ENCODE peak calls at places on chromosome 20, in eight cellular contexts. One of them, this sample, is unnamed.

GRCh38 chr20:51412333-51412761 is 130.2 kb downstream of the NFATC2 start:
- DNase-seq in activated gamma-delta T cell treated with Interleukin-2 at 50 U/mL for 16 hours: no peak
- DNase-seq in ureter: no peak
- DNase-seq in hypothalamus: peak; percentile 37
- DNase-seq in NCI-H1417: no peak
- DNase-seq in retina: peak; percentile 24
- DNase-seq in A549: no peak
- DNase-seq in fibroblast of pulmonary artery: peak; percentile 36
- DNase-seq in this sample: no peak

GRCh38 chr20:2118783-2119182 is 17.2 kb downstream of the STK35 start:
- DNase-seq in activated gamma-delta T cell treated with Interleukin-2 at 50 U/mL for 16 hours: no peak
- DNase-seq in ureter: no peak
- DNase-seq in hypothalamus: no peak
- DNase-seq in NCI-H1417: no peak
- DNase-seq in retina: no peak
- DNase-seq in A549: no peak
- DNase-seq in fibroblast of pulmonary artery: peak; percentile 14
- DNase-seq in this sample: no peak

GRCh38 chr20:58740356-58741308 is 48.0 kb downstream of the NPEPL1 start:
- DNase-seq in activated gamma-delta T cell treated with Interleukin-2 at 50 U/mL for 16 hours: no peak
- DNase-seq in ureter: no peak
- DNase-seq in hypothalamus: no peak
- DNase-seq in NCI-H1417: no peak
- DNase-seq in retina: no peak
- DNase-seq in A549: no peak
- DNase-seq in fibroblast of pulmonary artery: no peak
- DNase-seq in this sample: no peak

GRCh38 chr20:41245086-41245707 is 72.3 kb downstream of the ZHX3 start:
- DNase-seq in activated gamma-delta T cell treated with Interleukin-2 at 50 U/mL for 16 hours: no peak
- DNase-seq in ureter: no peak
- DNase-seq in hypothalamus: no peak
- DNase-seq in NCI-H1417: peak; percentile 27
- DNase-seq in retina: peak; percentile 59
- DNase-seq in A549: no peak
- DNase-seq in fibroblast of pulmonary artery: peak; percentile 53
- DNase-seq in this sample: no peak

GRCh38 chr20:64145458-64146300 is 18.6 kb upstream of the MYT1 start:
- DNase-seq in activated gamma-delta T cell treated with Interleukin-2 at 50 U/mL for 16 hours: no peak
- DNase-seq in ureter: no peak
- DNase-seq in hypothalamus: no peak
- DNase-seq in NCI-H1417: no peak
- DNase-seq in retina: no peak
- DNase-seq in A549: no peak
- DNase-seq in fibroblast of pulmonary artery: no peak
- DNase-seq in this sample: peak; percentile 19

GRCh38 chr20:58971429-58971828 is 9.6 kb upstream of the NELFCD start:
- DNase-seq in activated gamma-delta T cell treated with Interleukin-2 at 50 U/mL for 16 hours: no peak
- DNase-seq in ureter: no peak
- DNase-seq in hypothalamus: no peak
- DNase-seq in NCI-H1417: no peak
- DNase-seq in retina: no peak
- DNase-seq in A549: no peak
- DNase-seq in fibroblast of pulmonary artery: no peak
- DNase-seq in this sample: no peak

GRCh38 chr20:29300579-29301551 is 1956.6 kb upstream of the DEFB115 start:
- DNase-seq in activated gamma-delta T cell treated with Interleukin-2 at 50 U/mL for 16 hours: no peak
- DNase-seq in ureter: no peak
- DNase-seq in hypothalamus: no peak
- DNase-seq in NCI-H1417: no peak
- DNase-seq in retina: no peak
- DNase-seq in A549: no peak
- DNase-seq in fibroblast of pulmonary artery: no peak
- DNase-seq in this sample: no peak

GRCh38 chr20:13821876-13822275 is 37.0 kb downstream of the NDUFAF5 start:
- DNase-seq in activated gamma-delta T cell treated with Interleukin-2 at 50 U/mL for 16 hours: no peak
- DNase-seq in ureter: no peak
- DNase-seq in hypothalamus: no peak
- DNase-seq in NCI-H1417: no peak
- DNase-seq in retina: no peak
- DNase-seq in A549: no peak
- DNase-seq in fibroblast of pulmonary artery: no peak
- DNase-seq in this sample: no peak

GRCh38 chr20:10673176-10673830 is 496 bp downstream of the JAG1 start:
- DNase-seq in activated gamma-delta T cell treated with Interleukin-2 at 50 U/mL for 16 hours: no peak
- DNase-seq in ureter: no peak
- DNase-seq in hypothalamus: peak; percentile 68
- DNase-seq in NCI-H1417: peak; percentile 87
- DNase-seq in retina: no peak
- DNase-seq in A549: no peak
- DNase-seq in fibroblast of pulmonary artery: no peak
- DNase-seq in this sample: no peak

GRCh38 chr20:38252292-38253288 is 7.9 kb downstream of the KIAA1755 start:
- DNase-seq in activated gamma-delta T cell treated with Interleukin-2 at 50 U/mL for 16 hours: no peak
- DNase-seq in ureter: no peak
- DNase-seq in hypothalamus: peak; percentile 60
- DNase-seq in NCI-H1417: no peak
- DNase-seq in retina: no peak
- DNase-seq in A549: no peak
- DNase-seq in fibroblast of pulmonary artery: no peak
- DNase-seq in this sample: no peak

GRCh38 chr20:62425281-62426058 is 1.9 kb downstream of the RBBP8NL start:
- DNase-seq in activated gamma-delta T cell treated with Interleukin-2 at 50 U/mL for 16 hours: no peak
- DNase-seq in ureter: no peak
- DNase-seq in hypothalamus: no peak
- DNase-seq in NCI-H1417: no peak
- DNase-seq in retina: no peak
- DNase-seq in A549: no peak
- DNase-seq in fibroblast of pulmonary artery: no peak
- DNase-seq in this sample: no peak

GRCh38 chr20:63911171-63911570 is 16.2 kb downstream of the DNAJC5 start:
- DNase-seq in activated gamma-delta T cell treated with Interleukin-2 at 50 U/mL for 16 hours: no peak
- DNase-seq in ureter: peak; percentile 80
- DNase-seq in hypothalamus: peak; percentile 69
- DNase-seq in NCI-H1417: no peak
- DNase-seq in retina: no peak
- DNase-seq in A549: no peak
- DNase-seq in fibroblast of pulmonary artery: peak; percentile 14
- DNase-seq in this sample: peak; percentile 12

GRCh38 chr20:62900692-62901584 is 25.4 kb downstream of the DIDO1 start:
- DNase-seq in activated gamma-delta T cell treated with Interleukin-2 at 50 U/mL for 16 hours: no peak
- DNase-seq in ureter: no peak
- DNase-seq in hypothalamus: no peak
- DNase-seq in NCI-H1417: peak; percentile 64
- DNase-seq in retina: no peak
- DNase-seq in A549: peak; percentile 57
- DNase-seq in fibroblast of pulmonary artery: peak; percentile 10
- DNase-seq in this sample: no peak

GRCh38 chr20:16352321-16352720 is 220.9 kb downstream of the KIF16B start:
- DNase-seq in activated gamma-delta T cell treated with Interleukin-2 at 50 U/mL for 16 hours: no peak
- DNase-seq in ureter: no peak
- DNase-seq in hypothalamus: no peak
- DNase-seq in NCI-H1417: no peak
- DNase-seq in retina: no peak
- DNase-seq in A549: no peak
- DNase-seq in fibroblast of pulmonary artery: no peak
- DNase-seq in this sample: no peak

GRCh38 chr20:5180933-5181332 is 54.1 kb downstream of the CDS2 start:
- DNase-seq in activated gamma-delta T cell treated with Interleukin-2 at 50 U/mL for 16 hours: no peak
- DNase-seq in ureter: peak; percentile 19
- DNase-seq in hypothalamus: no peak
- DNase-seq in NCI-H1417: no peak
- DNase-seq in retina: no peak
- DNase-seq in A549: no peak
- DNase-seq in fibroblast of pulmonary artery: no peak
- DNase-seq in this sample: no peak

GRCh38 chr20:62809530-62810428 is 5.1 kb downstream of the OGFR start:
- DNase-seq in activated gamma-delta T cell treated with Interleukin-2 at 50 U/mL for 16 hours: no peak
- DNase-seq in ureter: no peak
- DNase-seq in hypothalamus: no peak
- DNase-seq in NCI-H1417: no peak
- DNase-seq in retina: no peak
- DNase-seq in A549: no peak
- DNase-seq in fibroblast of pulmonary artery: no peak
- DNase-seq in this sample: no peak

GRCh38 chr20:63635431-63636141 is 8.7 kb upstream of the GMEB2 start:
- DNase-seq in activated gamma-delta T cell treated with Interleukin-2 at 50 U/mL for 16 hours: peak; percentile 81
- DNase-seq in ureter: no peak
- DNase-seq in hypothalamus: peak; percentile 11
- DNase-seq in NCI-H1417: no peak
- DNase-seq in retina: no peak
- DNase-seq in A549: no peak
- DNase-seq in fibroblast of pulmonary artery: no peak
- DNase-seq in this sample: no peak

GRCh38 chr20:38609828-38610227 is 8.2 kb downstream of the ARHGAP40 start:
- DNase-seq in activated gamma-delta T cell treated with Interleukin-2 at 50 U/mL for 16 hours: no peak
- DNase-seq in ureter: no peak
- DNase-seq in hypothalamus: no peak
- DNase-seq in NCI-H1417: peak; percentile 15
- DNase-seq in retina: peak; percentile 28
- DNase-seq in A549: no peak
- DNase-seq in fibroblast of pulmonary artery: no peak
- DNase-seq in this sample: no peak

GRCh38 chr20:2390971-2391675 is 10.4 kb downstream of the TGM6 start:
- DNase-seq in activated gamma-delta T cell treated with Interleukin-2 at 50 U/mL for 16 hours: no peak
- DNase-seq in ureter: no peak
- DNase-seq in hypothalamus: no peak
- DNase-seq in NCI-H1417: no peak
- DNase-seq in retina: no peak
- DNase-seq in A549: no peak
- DNase-seq in fibroblast of pulmonary artery: no peak
- DNase-seq in this sample: no peak

GRCh38 chr20:53983401-53983800 is 87.0 kb downstream of the BCAS1 start:
- DNase-seq in activated gamma-delta T cell treated with Interleukin-2 at 50 U/mL for 16 hours: no peak
- DNase-seq in ureter: no peak
- DNase-seq in hypothalamus: no peak
- DNase-seq in NCI-H1417: no peak
- DNase-seq in retina: no peak
- DNase-seq in A549: no peak
- DNase-seq in fibroblast of pulmonary artery: no peak
- DNase-seq in this sample: no peak

GRCh38 chr20:63056236-63057132 is 49.7 kb upstream of the BHLHE23 start:
- DNase-seq in activated gamma-delta T cell treated with Interleukin-2 at 50 U/mL for 16 hours: peak; percentile 15
- DNase-seq in ureter: no peak
- DNase-seq in hypothalamus: peak; percentile 11
- DNase-seq in NCI-H1417: peak; percentile 74
- DNase-seq in retina: peak; percentile 91
- DNase-seq in A549: no peak
- DNase-seq in fibroblast of pulmonary artery: peak; percentile 39
- DNase-seq in this sample: no peak

GRCh38 chr20:362271-363254 is 15.7 kb downstream of the NRSN2 start:
- DNase-seq in activated gamma-delta T cell treated with Interleukin-2 at 50 U/mL for 16 hours: no peak
- DNase-seq in ureter: peak; percentile 92
- DNase-seq in hypothalamus: peak; percentile 62
- DNase-seq in NCI-H1417: peak; percentile 12
- DNase-seq in retina: no peak
- DNase-seq in A549: peak; percentile 94
- DNase-seq in fibroblast of pulmonary artery: peak; percentile 95
- DNase-seq in this sample: peak; percentile 95

GRCh38 chr20:63947638-63948456 is 8.4 kb downstream of the UCKL1 start:
- DNase-seq in activated gamma-delta T cell treated with Interleukin-2 at 50 U/mL for 16 hours: no peak
- DNase-seq in ureter: peak; percentile 55
- DNase-seq in hypothalamus: peak; percentile 39
- DNase-seq in NCI-H1417: peak; percentile 86
- DNase-seq in retina: peak; percentile 37
- DNase-seq in A549: no peak
- DNase-seq in fibroblast of pulmonary artery: no peak
- DNase-seq in this sample: no peak

GRCh38 chr20:38610521-38610920 is 8.9 kb downstream of the ARHGAP40 start:
- DNase-seq in activated gamma-delta T cell treated with Interleukin-2 at 50 U/mL for 16 hours: no peak
- DNase-seq in ureter: no peak
- DNase-seq in hypothalamus: no peak
- DNase-seq in NCI-H1417: no peak
- DNase-seq in retina: no peak
- DNase-seq in A549: no peak
- DNase-seq in fibroblast of pulmonary artery: peak; percentile 14
- DNase-seq in this sample: no peak

GRCh38 chr20:49846206-49846807 is 33.7 kb downstream of the SLC9A8 start:
- DNase-seq in activated gamma-delta T cell treated with Interleukin-2 at 50 U/mL for 16 hours: peak; percentile 51
- DNase-seq in ureter: no peak
- DNase-seq in hypothalamus: no peak
- DNase-seq in NCI-H1417: peak; percentile 18
- DNase-seq in retina: peak; percentile 38
- DNase-seq in A549: peak; percentile 47
- DNase-seq in fibroblast of pulmonary artery: peak; percentile 78
- DNase-seq in this sample: peak; percentile 16

GRCh38 chr20:4613718-4614620 is 107.7 kb upstream of the PRND start:
- DNase-seq in activated gamma-delta T cell treated with Interleukin-2 at 50 U/mL for 16 hours: peak; percentile 73
- DNase-seq in ureter: peak; percentile 60
- DNase-seq in hypothalamus: peak; percentile 78
- DNase-seq in NCI-H1417: peak; percentile 82
- DNase-seq in retina: no peak
- DNase-seq in A549: peak; percentile 60
- DNase-seq in fibroblast of pulmonary artery: peak; percentile 65
- DNase-seq in this sample: peak; percentile 54

GRCh38 chr20:32031007-32031958 is 20.8 kb upstream of the HCK start:
- DNase-seq in activated gamma-delta T cell treated with Interleukin-2 at 50 U/mL for 16 hours: peak; percentile 42
- DNase-seq in ureter: peak; percentile 80
- DNase-seq in hypothalamus: peak; percentile 35
- DNase-seq in NCI-H1417: peak; percentile 59
- DNase-seq in retina: peak; percentile 88
- DNase-seq in A549: peak; percentile 86
- DNase-seq in fibroblast of pulmonary artery: peak; percentile 86
- DNase-seq in this sample: peak; percentile 84

GRCh38 chr20:4550740-4551139 is 171.0 kb upstream of the PRND start:
- DNase-seq in activated gamma-delta T cell treated with Interleukin-2 at 50 U/mL for 16 hours: no peak
- DNase-seq in ureter: no peak
- DNase-seq in hypothalamus: no peak
- DNase-seq in NCI-H1417: no peak
- DNase-seq in retina: no peak
- DNase-seq in A549: no peak
- DNase-seq in fibroblast of pulmonary artery: peak; percentile 13
- DNase-seq in this sample: no peak

GRCh38 chr20:56328861-56329260 is 29.9 kb upstream of the FAM210B start:
- DNase-seq in activated gamma-delta T cell treated with Interleukin-2 at 50 U/mL for 16 hours: no peak
- DNase-seq in ureter: no peak
- DNase-seq in hypothalamus: peak; percentile 4
- DNase-seq in NCI-H1417: no peak
- DNase-seq in retina: no peak
- DNase-seq in A549: no peak
- DNase-seq in fibroblast of pulmonary artery: peak; percentile 20
- DNase-seq in this sample: no peak

GRCh38 chr20:21719592-21720214 is 14.2 kb downstream of the PAX1 start:
- DNase-seq in activated gamma-delta T cell treated with Interleukin-2 at 50 U/mL for 16 hours: peak; percentile 12
- DNase-seq in ureter: peak; percentile 72
- DNase-seq in hypothalamus: peak; percentile 1
- DNase-seq in NCI-H1417: peak; percentile 44
- DNase-seq in retina: peak; percentile 63
- DNase-seq in A549: peak; percentile 65
- DNase-seq in fibroblast of pulmonary artery: peak; percentile 71
- DNase-seq in this sample: peak; percentile 35

GRCh38 chr20:47489448-47489872 is 12.2 kb upstream of the NCOA3 start:
- DNase-seq in activated gamma-delta T cell treated with Interleukin-2 at 50 U/mL for 16 hours: peak; percentile 22
- DNase-seq in ureter: no peak
- DNase-seq in hypothalamus: no peak
- DNase-seq in NCI-H1417: no peak
- DNase-seq in retina: no peak
- DNase-seq in A549: no peak
- DNase-seq in fibroblast of pulmonary artery: no peak
- DNase-seq in this sample: no peak

GRCh38 chr20:2890743-2891142 is 17.5 kb downstream of the PTPRA start:
- DNase-seq in activated gamma-delta T cell treated with Interleukin-2 at 50 U/mL for 16 hours: no peak
- DNase-seq in ureter: no peak
- DNase-seq in hypothalamus: no peak
- DNase-seq in NCI-H1417: no peak
- DNase-seq in retina: no peak
- DNase-seq in A549: no peak
- DNase-seq in fibroblast of pulmonary artery: no peak
- DNase-seq in this sample: no peak

GRCh38 chr20:58128635-58129625 is 99.5 kb downstream of the ANKRD60 start:
- DNase-seq in activated gamma-delta T cell treated with Interleukin-2 at 50 U/mL for 16 hours: no peak
- DNase-seq in ureter: no peak
- DNase-seq in hypothalamus: no peak
- DNase-seq in NCI-H1417: no peak
- DNase-seq in retina: peak; percentile 1
- DNase-seq in A549: no peak
- DNase-seq in fibroblast of pulmonary artery: no peak
- DNase-seq in this sample: no peak

GRCh38 chr20:43189614-43190331 is at the start of gene PTPRT:
- DNase-seq in activated gamma-delta T cell treated with Interleukin-2 at 50 U/mL for 16 hours: no peak
- DNase-seq in ureter: no peak
- DNase-seq in hypothalamus: no peak
- DNase-seq in NCI-H1417: peak; percentile 66
- DNase-seq in retina: peak; percentile 25
- DNase-seq in A549: no peak
- DNase-seq in fibroblast of pulmonary artery: no peak
- DNase-seq in this sample: no peak

This sample was measured in HCT116.